ENCODE peak calls at places on chromosomes 13 and 19, in five cellular contexts. X, O, B, R and Y are unnamed samples.

GRCh38 chr19:50924576-50924975 is 13.4 kb upstream of the KLK4 start:
- DNase-seq in X (no peak), O (no peak), B (no peak), R (no peak), Y (no peak)

GRCh38 chr13:91375119-91375729 is 23.2 kb upstream of the GPC5 start:
- DNase-seq in X (no peak), O (no peak), B (no peak), R (no peak), Y (no peak)

GRCh38 chr19:49570138-49570856 is 10.1 kb downstream of the NOSIP start:
- DNase-seq in X (peak), O (no peak), B (peak), R (peak), Y (peak)

GRCh38 chr13:113539176-113539575 is 45.4 kb upstream of the TFDP1 start:
- DNase-seq in X (no peak), O (peak), B (no peak), R (no peak), Y (no peak)

GRCh38 chr13:105538346-105538745 is 997.1 kb downstream of the EFNB2 start:
- DNase-seq in X (no peak), O (no peak), B (no peak), R (no peak), Y (no peak)

GRCh38 chr19:1672038-1672768 is 19.8 kb upstream of the TCF3 start:
- DNase-seq in X (peak), O (no peak), B (no peak), R (peak), Y (no peak)

GRCh38 chr13:103640617-103641016 is 574.4 kb upstream of the SLC10A2 start:
- DNase-seq in X (no peak), O (no peak), B (no peak), R (no peak), Y (no peak)

GRCh38 chr19:28290963-28291657 is 921.8 kb downstream of the UQCRFS1 start:
- DNase-seq in X (no peak), O (no peak), B (no peak), R (no peak), Y (no peak)

GRCh38 chr19:39363909-39364457 is 21.8 kb downstream of the SAMD4B start:
- DNase-seq in X (no peak), O (no peak), B (peak), R (no peak), Y (no peak)

GRCh38 chr13:26202365-26202972 is 19.6 kb downstream of the RNF6 start:
- DNase-seq in X (no peak), O (no peak), B (no peak), R (no peak), Y (no peak)
- H3K4me3 ChIP-seq in X (no peak), O (no peak), B (no peak), R (no peak), Y (no peak)

GRCh38 chr13:33742321-33742720 is 75.6 kb upstream of the RFC3 start:
- DNase-seq in X (no peak), O (no peak), B (no peak), R (no peak), Y (no peak)

GRCh38 chr13:33746867-33747266 is 71.1 kb upstream of the RFC3 start:
- DNase-seq in X (no peak), O (no peak), B (no peak), R (no peak), Y (no peak)

GRCh38 chr13:33743438-33744368 is 74.2 kb upstream of the RFC3 start:
- DNase-seq in X (no peak), O (no peak), B (no peak), R (no peak), Y (no peak)

GRCh38 chr13:33744589-33745369 is 73.2 kb upstream of the RFC3 start:
- DNase-seq in X (no peak), O (no peak), B (no peak), R (no peak), Y (no peak)

DNA sequence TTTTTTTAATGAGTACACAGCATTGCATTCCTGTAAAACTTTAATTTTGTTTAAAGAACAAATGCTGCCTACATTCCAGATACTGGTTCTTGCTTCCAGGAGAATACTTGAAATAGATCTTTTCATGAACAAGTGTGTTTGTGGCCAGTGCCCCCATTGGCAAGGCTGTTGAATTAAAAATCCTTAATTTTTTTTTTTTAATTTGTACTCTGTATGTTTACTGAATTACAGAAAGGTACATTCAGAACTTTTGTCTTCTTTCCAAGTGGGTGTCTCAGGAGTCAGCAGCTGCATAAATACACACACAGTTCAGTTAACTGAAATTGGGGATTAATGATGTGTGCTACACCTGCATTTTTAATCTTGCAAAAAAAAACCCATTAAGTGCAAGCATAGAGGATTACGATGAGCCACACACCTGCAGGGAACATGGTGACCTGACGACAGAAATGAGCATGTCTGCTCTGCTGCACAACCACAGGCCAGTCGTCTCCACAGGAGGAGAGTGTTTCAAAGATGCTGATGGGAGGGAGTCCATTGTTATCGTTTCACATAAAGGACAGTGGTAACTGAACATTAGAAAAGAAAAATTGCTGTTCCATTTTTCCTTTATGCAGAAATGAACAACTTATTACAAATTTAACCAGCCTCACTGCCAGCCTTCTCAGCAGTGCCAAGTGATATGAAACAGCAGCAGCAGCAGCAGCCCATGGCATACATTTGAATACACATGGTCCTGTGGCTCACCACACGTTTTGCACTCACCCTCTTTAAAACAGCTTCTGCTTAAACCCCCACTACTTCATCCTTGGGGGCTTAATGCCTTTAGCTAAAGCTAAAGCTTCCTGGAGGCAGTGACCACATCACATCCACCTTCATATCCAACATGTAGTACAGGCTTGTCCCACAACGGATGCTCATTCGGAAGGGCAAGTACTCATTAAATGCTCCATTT is 72.3 kb upstream of the RFC3 start:
- DNase-seq in X (no peak), O (no peak), B (peak), R (no peak), Y (no peak)
- H3K27ac ChIP-seq in X (no peak), O (no peak), B (no peak), R (no peak), Y (no peak)

DNA sequence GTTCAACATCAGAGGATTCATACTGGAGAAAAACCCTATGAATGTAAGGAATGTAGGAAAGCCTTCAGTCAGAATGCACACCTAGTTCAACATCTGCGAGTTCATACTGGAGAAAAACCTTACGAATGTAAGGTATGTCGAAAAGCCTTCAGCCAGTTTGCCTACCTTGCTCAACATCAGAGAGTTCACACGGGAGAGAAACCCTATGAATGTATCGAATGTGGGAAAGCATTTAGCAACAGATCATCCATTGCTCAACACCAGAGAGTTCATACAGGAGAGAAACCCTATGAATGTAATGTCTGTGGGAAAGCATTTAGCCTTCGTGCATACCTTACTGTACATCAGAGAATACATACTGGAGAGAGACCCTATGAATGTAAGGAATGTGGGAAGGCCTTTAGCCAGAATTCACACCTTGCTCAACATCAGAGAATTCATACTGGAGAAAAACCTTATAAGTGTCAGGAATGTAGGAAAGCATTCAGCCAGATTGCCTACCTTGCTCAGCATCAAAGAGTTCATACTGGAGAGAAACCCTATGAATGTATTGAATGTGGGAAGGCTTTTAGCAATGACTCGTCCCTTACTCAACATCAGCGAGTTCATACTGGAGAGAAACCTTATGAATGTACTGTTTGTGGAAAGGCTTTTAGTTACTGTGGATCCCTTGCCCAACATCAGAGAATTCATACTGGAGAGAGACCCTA is 15.4 kb downstream of the ZNF570 start:
- DNase-seq in X (no peak), O (no peak), B (no peak), R (no peak), Y (no peak)
- H3K4me3 ChIP-seq in X (no peak), O (no peak), B (no peak), R (no peak), Y (no peak)

GRCh38 chr13:74289130-74289529 is 154.9 kb upstream of the KLF12 start:
- DNase-seq in X (no peak), O (no peak), B (no peak), R (no peak), Y (no peak)

GRCh38 chr13:74290324-74290773 is 156.1 kb upstream of the KLF12 start:
- DNase-seq in X (peak), O (no peak), B (no peak), R (peak), Y (peak)

GRCh38 chr13:74289861-74290260 is 155.7 kb upstream of the KLF12 start:
- DNase-seq in X (no peak), O (no peak), B (no peak), R (no peak), Y (no peak)

GRCh38 chr13:74288361-74288911 is 154.2 kb upstream of the KLF12 start:
- DNase-seq in X (peak), O (no peak), B (no peak), R (peak), Y (no peak)

GRCh38 chr13:74287672-74288169 is 153.5 kb upstream of the KLF12 start:
- DNase-seq in X (peak), O (peak), B (peak), R (peak), Y (peak)
- H3K27ac ChIP-seq in X (peak), O (no peak), B (peak), R (no peak), Y (no peak)

DNA sequence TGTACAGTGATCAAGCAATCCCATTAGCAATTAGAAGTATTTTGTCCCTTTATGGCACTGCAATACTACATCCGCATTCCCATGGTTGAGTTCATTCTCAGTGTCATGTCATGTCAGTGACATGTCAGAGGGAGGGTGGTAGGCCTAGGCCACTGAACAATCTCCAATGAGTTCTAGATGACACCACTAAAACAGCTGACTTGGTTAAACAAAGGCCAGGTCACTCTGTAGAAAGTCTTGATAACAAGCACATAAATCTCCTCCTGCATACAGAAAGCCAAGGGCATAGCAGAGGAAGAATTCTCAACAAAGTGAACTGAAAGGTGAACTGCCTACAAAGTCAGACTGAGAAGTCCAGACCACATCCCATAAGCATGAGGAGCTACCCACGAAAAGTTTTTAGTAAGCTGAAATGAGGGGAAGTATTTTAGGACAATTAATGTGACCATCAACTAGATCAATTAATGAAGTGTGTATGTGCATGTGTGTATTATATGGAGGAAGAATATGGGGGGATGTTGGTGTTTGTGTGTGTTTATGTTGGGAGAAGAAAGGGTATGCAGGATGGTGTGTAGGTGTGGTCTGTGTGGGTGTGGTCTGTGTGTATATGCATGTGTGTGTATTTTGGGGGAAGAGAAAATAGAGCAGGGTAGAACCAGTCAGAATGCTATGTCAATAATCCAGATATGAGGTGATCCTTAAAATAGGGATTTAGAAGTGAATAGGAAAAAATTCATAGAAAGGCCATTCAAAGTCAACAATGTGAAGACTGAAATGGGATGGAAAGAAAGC is 67.7 kb downstream of the TBC1D4 start:
- DNase-seq in X (no peak), O (no peak), B (no peak), R (no peak), Y (no peak)
- H3K4me3 ChIP-seq in X (no peak), O (no peak), B (no peak), R (no peak), Y (no peak)

GRCh38 chr13:100872761-100873160 is 198.2 kb upstream of the TMTC4 start:
- DNase-seq in X (no peak), O (no peak), B (no peak), R (no peak), Y (no peak)

GRCh38 chr13:100879255-100879654 is 204.7 kb upstream of the TMTC4 start:
- DNase-seq in X (no peak), O (no peak), B (no peak), R (no peak), Y (no peak)

GRCh38 chr13:100880166-100880565 is 205.6 kb upstream of the TMTC4 start:
- DNase-seq in X (no peak), O (no peak), B (no peak), R (no peak), Y (no peak)

GRCh38 chr13:100875392-100876043 is 200.9 kb upstream of the TMTC4 start:
- DNase-seq in X (no peak), O (no peak), B (no peak), R (no peak), Y (peak)

DNA sequence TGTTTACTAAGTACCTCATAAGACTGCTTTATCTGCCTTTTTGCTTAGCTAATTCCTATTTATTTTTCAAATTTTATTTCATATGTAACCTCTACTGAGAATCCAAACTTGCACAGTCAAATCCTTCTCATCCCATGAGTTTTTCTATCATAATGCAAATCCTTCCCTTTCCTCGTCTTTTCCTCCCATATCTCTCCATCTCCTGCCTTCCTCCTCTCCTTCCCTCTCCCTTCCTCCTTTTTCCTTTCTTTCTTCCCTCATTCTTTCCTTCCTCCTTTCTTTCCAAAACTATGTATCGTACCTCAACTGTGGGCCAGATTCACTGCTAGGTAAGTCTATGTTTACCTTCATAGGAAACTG is 201.4 kb upstream of the TMTC4 start:
- DNase-seq in X (no peak), O (no peak), B (no peak), R (no peak), Y (no peak)
- H3K27ac ChIP-seq in X (no peak), O (no peak), B (peak), R (no peak), Y (peak)